ENCODE peak calls at places on chromosome 15, in six cellular contexts. C, M, X, I, H and A are unnamed samples.

GRCh38 chr15:89075846-89076245 is 12.4 kb upstream of the ABHD2 start:
- DNase-seq in C (no peak), M (no peak), X (no peak), I (no peak), H (no peak), A (no peak)

GRCh38 chr15:58348095-58348812 is 83.5 kb upstream of the LIPC start:
- DNase-seq in C (no peak), M (no peak), X (no peak), I (no peak), H (no peak), A (peak; percentile 47)

GRCh38 chr15:63708141-63708772 is 111.1 kb downstream of the FBXL22 start:
- DNase-seq in C (no peak), M (no peak), X (no peak), I (no peak), H (no peak), A (no peak)

GRCh38 chr15:40045572-40046217 is 6.7 kb upstream of the SRP14 start:
- DNase-seq in C (no peak), M (peak; percentile 45), X (peak; percentile 68), I (peak; percentile 12), H (no peak), A (peak; percentile 66)

GRCh38 chr15:70149667-70150404 is 52.1 kb upstream of the TLE3 start:
- DNase-seq in C (no peak), M (no peak), X (no peak), I (no peak), H (no peak), A (no peak)

GRCh38 chr15:40906947-40907802 is 12.9 kb downstream of the VPS18 start:
- DNase-seq in C (peak; percentile 57), M (no peak), X (peak; percentile 91), I (peak; percentile 81), H (no peak), A (no peak)

GRCh38 chr15:84734794-84735479 is 13.5 kb upstream of the ZNF592 start:
- DNase-seq in C (peak; percentile 80), M (peak; percentile 70), X (peak; percentile 90), I (peak; percentile 52), H (peak; percentile 88), A (no peak)

GRCh38 chr15:90188914-90189748 is 12.0 kb upstream of the SEMA4B start:
- DNase-seq in C (no peak), M (no peak), X (no peak), I (no peak), H (no peak), A (no peak)

GRCh38 chr15:62211348-62211747 is 46.3 kb upstream of the C2CD4B start:
- DNase-seq in C (no peak), M (no peak), X (no peak), I (no peak), H (no peak), A (no peak)

GRCh38 chr15:64134322-64134829 is 17.2 kb upstream of the SNX22 start:
- DNase-seq in C (peak; percentile 85), M (peak; percentile 82), X (peak; percentile 73), I (no peak), H (no peak), A (no peak)

GRCh38 chr15:64284037-64284436 is 71.9 kb downstream of the CSNK1G1 start:
- DNase-seq in C (no peak), M (no peak), X (no peak), I (no peak), H (no peak), A (no peak)

GRCh38 chr15:49887604-49888340 is 231.3 kb downstream of the ATP8B4 start:
- DNase-seq in C (no peak), M (no peak), X (no peak), I (no peak), H (no peak), A (no peak)

GRCh38 chr15:101051291-101052030 is 132.3 kb downstream of the LRRK1 start:
- DNase-seq in C (no peak), M (peak; percentile 60), X (peak; percentile 63), I (no peak), H (no peak), A (peak; percentile 29)

GRCh38 chr15:71106802-71107500 is 8.3 kb upstream of the THSD4 start:
- DNase-seq in C (no peak), M (no peak), X (no peak), I (no peak), H (no peak), A (no peak)

GRCh38 chr15:91258436-91258779 is 158.4 kb downstream of the SV2B start:
- DNase-seq in C (peak; percentile 88), M (no peak), X (no peak), I (no peak), H (no peak), A (no peak)

GRCh38 chr15:61393524-61393923 is 164.4 kb upstream of the RORA start:
- DNase-seq in C (no peak), M (no peak), X (no peak), I (no peak), H (no peak), A (no peak)

GRCh38 chr15:74336061-74337005 is 31.1 kb downstream of the CYP11A1 start:
- DNase-seq in C (no peak), M (peak; percentile 39), X (peak; percentile 29), I (no peak), H (no peak), A (no peak)

GRCh38 chr15:100914876-100915275 is 4.3 kb upstream of the LRRK1 start:
- DNase-seq in C (no peak), M (no peak), X (no peak), I (no peak), H (no peak), A (no peak)

GRCh38 chr15:51119120-51119519 is 24.4 kb upstream of the TNFAIP8L3 start:
- DNase-seq in C (no peak), M (no peak), X (no peak), I (no peak), H (no peak), A (no peak)

GRCh38 chr15:81235781-81236507 is 39.3 kb downstream of the IL16 start:
- DNase-seq in C (peak; percentile 64), M (no peak), X (no peak), I (no peak), H (no peak), A (peak; percentile 72)

GRCh38 chr15:41836713-41837454 is 1.8 kb upstream of the PLA2G4B start:
- DNase-seq in C (no peak), M (no peak), X (no peak), I (no peak), H (no peak), A (no peak)

GRCh38 chr15:56227315-56227714 is 16.4 kb downstream of the RFX7 start:
- DNase-seq in C (no peak), M (no peak), X (no peak), I (no peak), H (no peak), A (no peak)

GRCh38 chr15:70152070-70152480 is 54.4 kb upstream of the TLE3 start:
- DNase-seq in C (no peak), M (peak; percentile 76), X (no peak), I (no peak), H (no peak), A (no peak)

GRCh38 chr15:40244961-40245523 is 6.2 kb downstream of the PAK6 start:
- DNase-seq in C (peak; percentile 7), M (peak; percentile 40), X (no peak), I (no peak), H (no peak), A (no peak)

GRCh38 chr15:40911139-40911538 is 16.9 kb downstream of the VPS18 start:
- DNase-seq in C (no peak), M (no peak), X (no peak), I (no peak), H (no peak), A (no peak)

GRCh38 chr15:40985541-40986330 is 32.5 kb downstream of the CHAC1 start:
- DNase-seq in C (no peak), M (no peak), X (no peak), I (no peak), H (no peak), A (no peak)

GRCh38 chr15:93165737-93166136 is 76.7 kb upstream of the RGMA start:
- DNase-seq in C (no peak), M (no peak), X (no peak), I (no peak), H (no peak), A (no peak)

GRCh38 chr15:43446344-43446743 is 46.6 kb downstream of the TP53BP1 start:
- DNase-seq in C (no peak), M (no peak), X (no peak), I (no peak), H (no peak), A (no peak)

GRCh38 chr15:45167631-45168205 is 20.0 kb downstream of the SHF start:
- DNase-seq in C (no peak), M (no peak), X (peak; percentile 74), I (no peak), H (no peak), A (no peak)
- H3K4me3 ChIP-seq in C (no peak overlapping the region), M (peak overlapping the region; percentile 59), X (no peak overlapping the region), I (peak overlapping the region; percentile 77), H (no peak overlapping the region), A (peak overlapping the region; percentile 81)

GRCh38 chr15:85837881-85838280 is 43.2 kb upstream of the KLHL25 start:
- DNase-seq in C (no peak), M (no peak), X (no peak), I (no peak), H (no peak), A (no peak)
- TF ChIP-seq POLR2A in C (no peak), M (no peak), X (no peak), I (no peak), H (no peak), A (no peak)

DNA sequence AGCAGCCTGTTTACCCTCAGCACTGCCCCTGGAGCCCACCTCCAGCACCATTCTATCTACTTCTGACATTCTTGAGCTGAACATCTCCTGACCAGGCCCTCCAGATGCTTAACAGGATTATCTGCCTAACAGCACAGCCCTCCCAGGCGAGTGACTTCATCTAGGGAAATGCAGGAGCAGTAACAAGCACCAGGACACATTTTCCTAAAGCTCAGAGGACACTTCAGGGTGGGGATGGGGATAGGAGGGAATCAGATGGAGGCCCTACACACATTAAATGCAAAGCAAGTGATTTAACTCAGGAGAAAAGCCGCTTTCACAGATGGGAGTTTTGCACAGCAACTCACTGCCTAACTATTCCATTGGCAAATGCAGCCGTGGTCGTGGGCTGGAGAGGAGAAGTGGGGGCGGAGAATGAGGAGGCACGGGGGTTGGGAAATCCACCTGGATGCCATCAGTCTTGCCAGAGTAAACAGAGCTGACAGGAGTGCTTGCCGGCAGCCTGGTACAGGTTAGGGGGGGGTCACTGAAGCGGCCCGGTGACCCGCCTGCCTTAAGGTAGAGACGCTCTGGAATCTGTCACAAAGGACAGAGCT is 21.3 kb upstream of the BNC1 start:
- DNase-seq in C (no peak), M (no peak), X (no peak), I (no peak), H (no peak), A (peak; percentile 86)
- H3K4me3 ChIP-seq in C (no peak overlapping the region), M (no peak overlapping the region), X (no peak overlapping the region), I (no peak overlapping the region), H (no peak overlapping the region), A (no peak overlapping the region)

GRCh38 chr15:96340348-96340610 is 9.8 kb downstream of the NR2F2 start:
- DNase-seq in C (no peak), M (no peak), X (no peak), I (no peak), H (no peak), A (no peak)

GRCh38 chr15:96342143-96342466 is 11.6 kb downstream of the NR2F2 start:
- DNase-seq in C (no peak), M (no peak), X (no peak), I (no peak), H (no peak), A (peak; percentile 62)

GRCh38 chr15:96339662-96340347 is 9.3 kb downstream of the NR2F2 start:
- DNase-seq in C (no peak), M (no peak), X (no peak), I (no peak), H (no peak), A (peak; percentile 64)

GRCh38 chr15:96341465-96342142 is 11.1 kb downstream of the NR2F2 start:
- DNase-seq in C (no peak), M (peak; percentile 68), X (no peak), I (no peak), H (no peak), A (peak; percentile 82)

GRCh38 chr15:96340611-96341464 is 10.3 kb downstream of the NR2F2 start:
- DNase-seq in C (peak; percentile 57), M (peak; percentile 76), X (no peak), I (peak; percentile 48), H (no peak), A (peak; percentile 89)
- TF ChIP-seq POLR2A in C (no peak), M (no peak), X (no peak), I (no peak), H (no peak), A (no peak)